ENCODE peak calls at places on chromosomes 6 and 20, in six cellular contexts. B is NCI-H446; D is AG08395; T is activated CD4-positive, CD25-positive, alpha-beta regulatory T cell; Q is COR-L47; J is nephron progenitor cell. I is an unnamed sample.

GRCh38 chr6:113009682-113010081 is 662.6 kb downstream of the RFPL4B start:
- DNase-seq in B (no peak), D (peak; percentile 19), T (no peak), Q (no peak), J (no peak), I (no peak)

GRCh38 chr20:7703436-7703835 is 236.8 kb downstream of the HAO1 start:
- DNase-seq in B (no peak), D (no peak), T (no peak), Q (peak; percentile 95), J (no peak), I (no peak)

GRCh38 chr6:118635909-118636735 is 15.3 kb downstream of the CEP85L start:
- DNase-seq in B (no peak), D (no peak), T (no peak), Q (no peak), J (no peak), I (no peak)

GRCh38 chr6:18219611-18220010 is 44.7 kb downstream of the DEK start:
- DNase-seq in B (no peak), D (no peak), T (no peak), Q (no peak), J (no peak), I (no peak)

GRCh38 chr6:17905611-17906592 is 81.5 kb downstream of the KIF13A start:
- DNase-seq in B (no peak), D (peak; percentile 66), T (no peak), Q (no peak), J (no peak), I (no peak)

GRCh38 chr20:5910192-5910591 is 40.1 kb downstream of the TRMT6 start:
- DNase-seq in B (no peak), D (no peak), T (no peak), Q (no peak), J (no peak), I (no peak)

GRCh38 chr6:159762681-159763293 is 942 bp downstream of the ACAT2 start:
- DNase-seq in B (no peak), D (no peak), T (no peak), Q (no peak), J (no peak), I (no peak)

GRCh38 chr6:166078294-166078693 is 89.4 kb downstream of the TBXT start:
- DNase-seq in B (no peak), D (peak; percentile 87), T (no peak), Q (no peak), J (no peak), I (no peak)

GRCh38 chr6:32692019-32692418 is 25.6 kb upstream of the HLA-DQB1 start:
- DNase-seq in B (no peak), D (no peak), T (peak; percentile 6), Q (no peak), J (peak; percentile 11), I (peak; percentile 26)

GRCh38 chr20:61252601-61253263 is 671 bp downstream of the CDH4 start:
- DNase-seq in B (no peak), D (peak; percentile 45), T (no peak), Q (no peak), J (peak; percentile 41), I (no peak)

GRCh38 chr6:33693186-33694158 is 18.0 kb downstream of the UQCC2 start:
- DNase-seq in B (no peak), D (no peak), T (no peak), Q (no peak), J (no peak), I (no peak)

GRCh38 chr6:50452001-50452400 is 261.3 kb upstream of the TFAP2D start:
- DNase-seq in B (no peak), D (no peak), T (no peak), Q (no peak), J (no peak), I (no peak)

GRCh38 chr6:166361080-166361429 is 18.7 kb upstream of the SFT2D1 start:
- DNase-seq in B (no peak), D (no peak), T (no peak), Q (no peak), J (no peak), I (no peak)

GRCh38 chr6:70706491-70707123 is 38.9 kb downstream of the SMAP1 start:
- DNase-seq in B (peak; percentile 64), D (peak; percentile 15), T (no peak), Q (peak; percentile 63), J (no peak), I (no peak)

GRCh38 chr6:16769131-16769985 is 8.1 kb upstream of the ATXN1 start:
- DNase-seq in B (peak; percentile 72), D (peak; percentile 80), T (peak; percentile 26), Q (no peak), J (no peak), I (peak; percentile 42)

GRCh38 chr6:105817370-105817769 is 268.8 kb upstream of the PRDM1 start:
- DNase-seq in B (peak; percentile 45), D (no peak), T (no peak), Q (peak; percentile 39), J (no peak), I (no peak)

GRCh38 chr6:38187688-38188590 is 368.4 kb downstream of the ZFAND3 start:
- DNase-seq in B (no peak), D (no peak), T (no peak), Q (no peak), J (no peak), I (no peak)

GRCh38 chr6:52482903-52483670 is 62.9 kb downstream of the EFHC1 start:
- DNase-seq in B (no peak), D (no peak), T (no peak), Q (no peak), J (no peak), I (no peak)

GRCh38 chr6:42226251-42227143 is 8.8 kb upstream of the MRPS10 start:
- DNase-seq in B (no peak), D (peak; percentile 47), T (no peak), Q (no peak), J (no peak), I (no peak)

GRCh38 chr20:6100261-6100660 is 22.6 kb downstream of the FERMT1 start:
- DNase-seq in B (no peak), D (no peak), T (no peak), Q (no peak), J (no peak), I (no peak)

GRCh38 chr20:23298155-23298554 is 52.4 kb upstream of the NXT1 start:
- DNase-seq in B (no peak), D (peak; percentile 53), T (no peak), Q (peak; percentile 43), J (no peak), I (no peak)

GRCh38 chr6:2081155-2082138 is 164.0 kb downstream of the GMDS start:
- DNase-seq in B (no peak), D (no peak), T (no peak), Q (no peak), J (no peak), I (no peak)

GRCh38 chr6:112846711-112847110 is 499.6 kb downstream of the RFPL4B start:
- DNase-seq in B (no peak), D (no peak), T (no peak), Q (no peak), J (no peak), I (no peak)

GRCh38 chr6:41813469-41813868 is 26.0 kb downstream of the TOMM6 start:
- DNase-seq in B (no peak), D (no peak), T (no peak), Q (no peak), J (no peak), I (no peak)